ENCODE peak calls at places on chromosomes 5 and 9, in four cellular contexts. E, G, V and F are unnamed samples.
A peak's percentile ranks its signal among the peaks of the same experiment; 100 is the strongest.

GRCh38 chr5:138488481-138488945 is 23.2 kb downstream of the EGR1 start:
- DNase-seq in G (no peak), V (no peak), E (peak; percentile 32), F (no peak)

GRCh38 chr5:163564321-163564924 is 59.0 kb downstream of the MAT2B start:
- DNase-seq in V (peak; percentile 69), E (peak; percentile 56), G (peak; percentile 66), F (peak; percentile 62)

GRCh38 chr9:27870404-27870803 is 297.1 kb upstream of the C9orf72 start:
- DNase-seq in G (no peak), E (peak; percentile 24), V (no peak), F (no peak)

GRCh38 chr5:60463179-60463868 is 236.6 kb downstream of the DEPDC1B start:
- DNase-seq in E (peak; percentile 88), G (no peak), V (no peak), F (no peak)

GRCh38 chr9:128845186-128845931 is 15.8 kb upstream of the SPOUT1 start:
- DNase-seq in V (no peak), E (no peak), G (no peak), F (no peak)

GRCh38 chr5:133736512-133736911 is 124.2 kb upstream of the FSTL4 start:
- DNase-seq in V (no peak), G (no peak), E (no peak), F (no peak)

GRCh38 chr5:68313336-68313735 is 97.8 kb downstream of the PIK3R1 start:
- DNase-seq in E (no peak), G (no peak), V (no peak), F (no peak)

GRCh38 chr5:119022017-119022745 is 33.8 kb upstream of the DTWD2 start:
- DNase-seq in E (peak; percentile 8), G (peak; percentile 75), V (no peak), F (no peak)

GRCh38 chr5:176547811-176548210 is 1.3 kb upstream of the CDHR2 start:
- DNase-seq in E (no peak), G (no peak), V (no peak), F (peak; percentile 86)

GRCh38 chr9:86573886-86574285 is 219.7 kb upstream of the TUT7 start:
- DNase-seq in G (no peak), V (no peak), E (no peak), F (no peak)

GRCh38 chr9:33329117-33329563 is 38.8 kb downstream of the NFX1 start:
- DNase-seq in V (no peak), G (no peak), E (peak; percentile 85), F (peak; percentile 81)

GRCh38 chr5:168315416-168315990 is 24.1 kb downstream of the WWC1 start:
- DNase-seq in G (no peak), V (peak; percentile 28), E (no peak), F (no peak)

GRCh38 chr5:32542216-32543059 is 42.9 kb upstream of the SUB1 start:
- DNase-seq in V (no peak), E (peak; percentile 25), G (no peak), F (no peak)

GRCh38 chr5:172857982-172858381 is 23.9 kb downstream of the ERGIC1 start:
- DNase-seq in V (no peak), E (no peak), G (no peak), F (no peak)

GRCh38 chr5:151167022-151167421 is 9.4 kb upstream of the ANXA6 start:
- DNase-seq in E (no peak), V (no peak), G (no peak), F (no peak)